ENCODE peak calls at places on chromosomes 3 and 15, in seven cellular contexts. U, Y, P, X, Z, T and E are unnamed samples.

GRCh38 chr3:130894130-130894872 is 417 bp downstream of the ATP2C1 start:
- DNase-seq in U (no peak), Y (peak), P (peak), X (no peak), Z (no peak), T (no peak), E (peak)

GRCh38 chr3:103991461-103992115 is 1375.1 kb upstream of the ALCAM start:
- DNase-seq in U (no peak), Y (no peak), P (peak), X (no peak), Z (peak), T (no peak), E (peak)

GRCh38 chr3:58899159-58899952 is 150.5 kb downstream of the CFAP20DC start:
- DNase-seq in U (no peak), Y (peak), P (no peak), X (no peak), Z (peak), T (no peak), E (no peak)

GRCh38 chr3:51379301-51379700 is 5.8 kb upstream of the MANF start:
- DNase-seq in U (no peak), Y (no peak), P (no peak), X (no peak), Z (no peak), T (no peak), E (no peak)

GRCh38 chr3:8596706-8597514 is 47.7 kb downstream of the SSUH2 start:
- DNase-seq in U (no peak), Y (no peak), P (no peak), X (no peak), Z (no peak), T (no peak), E (no peak)

GRCh38 chr3:155425351-155425750 is 131.9 kb upstream of the STRIT1 start:
- DNase-seq in U (no peak), Y (no peak), P (no peak), X (no peak), Z (no peak), T (no peak), E (no peak)

GRCh38 chr15:63601026-63601726 is 4.0 kb downstream of the FBXL22 start:
- DNase-seq in U (peak), Y (peak), P (peak), X (no peak), Z (no peak), T (no peak), E (no peak)

GRCh38 chr15:45107941-45108630 is 5.9 kb downstream of the DUOX2 start:
- DNase-seq in U (no peak), Y (no peak), P (no peak), X (no peak), Z (no peak), T (no peak), E (no peak)

GRCh38 chr15:73530649-73531048 is 87.7 kb downstream of the REC114 start:
- DNase-seq in U (no peak), Y (no peak), P (no peak), X (no peak), Z (no peak), T (no peak), E (no peak)